ENCODE peak calls at places on chromosomes 11 and 22, in five cellular contexts. S, D, Z, T and N are unnamed samples.

GRCh38 chr11:35083181-35084061 is 55.5 kb upstream of the CD44 start:
- DNase-seq in S (peak), D (peak), T (peak), Z (peak), N (peak)

GRCh38 chr22:37965940-37966664 is 12.6 kb downstream of the POLR2F start:
- DNase-seq in T (no peak), Z (no peak), S (peak), D (no peak), N (no peak)

GRCh38 chr22:21102659-21103267 is 57.0 kb downstream of the LRRC74B start:
- DNase-seq in D (peak), T (peak), S (peak), Z (peak), N (peak)

GRCh38 chr11:77074205-77074604 is 7.4 kb downstream of the CAPN5 start:
- DNase-seq in T (no peak), Z (no peak), D (no peak), S (no peak), N (no peak)

GRCh38 chr22:21712751-21713427 is 22.7 kb downstream of the YPEL1 start:
- DNase-seq in Z (no peak), S (peak), T (peak), D (peak), N (peak)

GRCh38 chr11:33055361-33055760 is 16.0 kb downstream of the TCP11L1 start:
- DNase-seq in Z (no peak), D (no peak), T (no peak), S (no peak), N (no peak)

GRCh38 chr11:62435741-62436485 is 17.1 kb downstream of the SCGB1A1 start:
- DNase-seq in D (no peak), Z (no peak), T (no peak), S (no peak), N (no peak)

GRCh38 chr11:77879218-77879617 is 58.3 kb downstream of the AAMDC start:
- DNase-seq in T (no peak), S (peak), D (peak), Z (no peak), N (no peak)

DNA sequence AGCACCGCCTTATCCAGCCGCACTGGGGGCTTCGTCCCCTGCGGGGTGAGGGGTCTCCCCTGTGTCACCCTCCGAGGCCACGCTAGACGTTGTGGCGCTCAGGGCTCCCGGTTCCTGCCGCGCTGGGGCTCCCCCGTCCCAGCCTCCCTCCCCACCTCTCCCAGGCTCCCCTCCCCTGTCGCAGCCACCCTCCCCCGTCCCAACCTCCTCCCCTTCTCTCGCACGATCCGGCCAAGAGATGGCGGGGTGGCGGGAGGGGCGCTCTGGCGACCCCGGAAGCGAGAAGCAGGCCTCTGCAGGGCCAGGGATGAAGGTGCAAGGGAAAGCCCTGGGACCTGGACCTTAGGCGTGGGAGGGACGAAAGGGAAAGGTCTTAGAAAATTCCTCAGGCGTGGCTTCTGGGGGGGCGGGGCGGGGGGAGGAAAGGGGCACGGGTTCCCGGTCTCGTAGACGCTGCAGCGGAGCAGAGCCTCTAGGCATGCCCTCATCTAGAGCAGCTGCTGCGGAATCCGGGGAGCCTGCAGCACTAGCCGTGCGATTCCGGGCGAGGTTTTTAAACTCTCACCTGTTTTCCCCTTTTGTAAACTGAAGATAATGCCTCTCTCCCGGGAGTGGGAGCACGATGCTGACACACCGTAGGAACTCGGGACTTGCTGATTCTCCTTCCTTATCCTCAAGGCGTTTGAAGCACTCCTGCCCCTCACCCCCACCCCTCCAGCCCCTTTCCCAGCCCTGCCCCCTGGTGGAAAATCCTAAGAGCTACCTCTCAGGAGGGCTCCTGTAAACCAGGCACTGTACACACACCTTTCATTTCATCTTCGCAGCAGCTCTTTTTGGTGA is 14.4 kb downstream of the KCNJ5 start:
- DNase-seq in D (no peak), Z (peak), T (peak), S (peak), N (peak)
- TF ChIP-seq CTCF in D (peak), Z (no peak), T (peak), S (peak), N (peak)

GRCh38 chr11:47376543-47377371 is 1.6 kb downstream of the SPI1 start:
- DNase-seq in S (peak), Z (peak), D (peak), T (no peak), N (no peak)
- TF ChIP-seq CTCF in S (no peak), Z (no peak), D (no peak), T (no peak), N (no peak)

GRCh38 chr11:125123194-125123946 is 11.9 kb upstream of the TMEM218 start:
- DNase-seq in D (no peak), Z (no peak), S (peak), T (no peak), N (no peak)

GRCh38 chr11:125129316-125129990 is 18.0 kb upstream of the TMEM218 start:
- DNase-seq in S (no peak), T (no peak), D (no peak), Z (no peak), N (no peak)

GRCh38 chr11:125128450-125128849 is 17.0 kb upstream of the TMEM218 start:
- DNase-seq in T (no peak), Z (no peak), D (no peak), S (peak), N (peak)

GRCh38 chr11:125123947-125124633 is 12.7 kb upstream of the TMEM218 start:
- DNase-seq in T (peak), Z (no peak), S (peak), D (peak), N (peak)
- TF ChIP-seq CTCF in T (peak), Z (no peak), S (peak), D (peak), N (peak)

GRCh38 chr11:83014951-83015350 is 56.7 kb downstream of the RAB30 start:
- DNase-seq in T (no peak), Z (no peak), S (no peak), D (no peak), N (no peak)
- TF ChIP-seq CTCF in T (no peak), Z (no peak), S (no peak), D (no peak), N (no peak)